ENCODE peak calls at places on chromosomes 12 and 14, in seven cellular contexts. One of them, this sample, is unnamed.

GRCh38 chr14:99564256-99564902 is 39.6 kb downstream of the CCDC85C start:
- DNase-seq in neural progenitor cell: no peak
- DNase-seq in cardiac muscle cell: peak; percentile 82
- DNase-seq in tibial artery: peak; percentile 78
- DNase-seq in pancreas: no peak
- DNase-seq in A549: no peak
- DNase-seq in SJCRH30: peak; percentile 62
- DNase-seq in this sample: no peak

GRCh38 chr12:71605034-71605433 is 58.6 kb downstream of the ZFC3H1 start:
- DNase-seq in SJCRH30: no peak
- DNase-seq in pancreas: no peak
- DNase-seq in cardiac muscle cell: no peak
- DNase-seq in A549: no peak
- DNase-seq in neural progenitor cell: no peak
- DNase-seq in tibial artery: no peak
- DNase-seq in this sample: no peak

GRCh38 chr12:95282266-95282665 is 64.7 kb downstream of the VEZT start:
- DNase-seq in cardiac muscle cell: no peak
- DNase-seq in SJCRH30: no peak
- DNase-seq in A549: no peak
- DNase-seq in neural progenitor cell: no peak
- DNase-seq in pancreas: no peak
- DNase-seq in tibial artery: no peak
- DNase-seq in this sample: no peak

GRCh38 chr14:100882026-100882967 is 21.2 kb downstream of the RTL1 start:
- DNase-seq in SJCRH30: no peak
- DNase-seq in tibial artery: no peak
- DNase-seq in cardiac muscle cell: no peak
- DNase-seq in neural progenitor cell: no peak
- DNase-seq in pancreas: no peak
- DNase-seq in A549: no peak
- DNase-seq in this sample: no peak

GRCh38 chr12:43805149-43805856 is 814 bp downstream of the TWF1 start:
- DNase-seq in SJCRH30: no peak
- DNase-seq in neural progenitor cell: peak; percentile 13
- DNase-seq in pancreas: no peak
- DNase-seq in tibial artery: no peak
- DNase-seq in A549: peak; percentile 5
- DNase-seq in cardiac muscle cell: peak; percentile 24
- DNase-seq in this sample: no peak

GRCh38 chr12:6788972-6789905 is at the start of gene CD4:
- DNase-seq in cardiac muscle cell: no peak
- DNase-seq in SJCRH30: no peak
- DNase-seq in neural progenitor cell: no peak
- DNase-seq in tibial artery: peak; percentile 78
- DNase-seq in pancreas: no peak
- DNase-seq in A549: no peak
- DNase-seq in this sample: no peak

GRCh38 chr12:122856999-122857671 is 21.9 kb downstream of the HIP1R start:
- DNase-seq in tibial artery: no peak
- DNase-seq in pancreas: no peak
- DNase-seq in SJCRH30: no peak
- DNase-seq in cardiac muscle cell: no peak
- DNase-seq in neural progenitor cell: no peak
- DNase-seq in A549: no peak
- DNase-seq in this sample: no peak

GRCh38 chr12:52771088-52771487 is 6.1 kb downstream of the KRT76 start:
- DNase-seq in tibial artery: no peak
- DNase-seq in SJCRH30: no peak
- DNase-seq in A549: no peak
- DNase-seq in neural progenitor cell: no peak
- DNase-seq in pancreas: no peak
- DNase-seq in cardiac muscle cell: no peak
- DNase-seq in this sample: no peak

GRCh38 chr12:49121047-49121696 is 10.0 kb downstream of the TUBA1B start:
- DNase-seq in SJCRH30: peak; percentile 79
- DNase-seq in pancreas: no peak
- DNase-seq in cardiac muscle cell: peak; percentile 65
- DNase-seq in tibial artery: no peak
- DNase-seq in A549: peak; percentile 86
- DNase-seq in neural progenitor cell: peak; percentile 71
- DNase-seq in this sample: peak; percentile 11

GRCh38 chr12:1859643-1860042 is 39.3 kb downstream of the LRTM2 start:
- DNase-seq in pancreas: no peak
- DNase-seq in tibial artery: peak; percentile 55
- DNase-seq in SJCRH30: peak; percentile 16
- DNase-seq in cardiac muscle cell: no peak
- DNase-seq in neural progenitor cell: no peak
- DNase-seq in A549: no peak
- DNase-seq in this sample: no peak

GRCh38 chr14:30053103-30053502 is 125.5 kb upstream of the PRKD1 start:
- DNase-seq in A549: no peak
- DNase-seq in tibial artery: no peak
- DNase-seq in SJCRH30: no peak
- DNase-seq in pancreas: no peak
- DNase-seq in neural progenitor cell: no peak
- DNase-seq in cardiac muscle cell: no peak
- DNase-seq in this sample: no peak

GRCh38 chr12:45575823-45576448 is 153.6 kb upstream of the ARID2 start:
- DNase-seq in tibial artery: no peak
- DNase-seq in A549: no peak
- DNase-seq in SJCRH30: no peak
- DNase-seq in pancreas: no peak
- DNase-seq in cardiac muscle cell: no peak
- DNase-seq in neural progenitor cell: no peak
- DNase-seq in this sample: no peak

GRCh38 chr12:131808744-131809371 is 19.3 kb upstream of the MMP17 start:
- DNase-seq in neural progenitor cell: no peak
- DNase-seq in pancreas: no peak
- DNase-seq in cardiac muscle cell: no peak
- DNase-seq in tibial artery: no peak
- DNase-seq in A549: no peak
- DNase-seq in SJCRH30: no peak
- DNase-seq in this sample: no peak

GRCh38 chr14:96965885-96966595 is 168.9 kb downstream of the VRK1 start:
- DNase-seq in SJCRH30: no peak
- DNase-seq in neural progenitor cell: peak; percentile 23
- DNase-seq in tibial artery: no peak
- DNase-seq in cardiac muscle cell: peak; percentile 8
- DNase-seq in pancreas: no peak
- DNase-seq in A549: no peak
- DNase-seq in this sample: no peak

GRCh38 chr12:1628671-1629337 is at the start of gene WNT5B:
- DNase-seq in A549: no peak
- DNase-seq in SJCRH30: peak; percentile 88
- DNase-seq in tibial artery: no peak
- DNase-seq in neural progenitor cell: peak; percentile 42
- DNase-seq in cardiac muscle cell: peak; percentile 55
- DNase-seq in pancreas: no peak
- DNase-seq in this sample: no peak

GRCh38 chr12:96383371-96383770 is 16.9 kb downstream of the CDK17 start:
- DNase-seq in tibial artery: no peak
- DNase-seq in A549: no peak
- DNase-seq in pancreas: no peak
- DNase-seq in SJCRH30: no peak
- DNase-seq in cardiac muscle cell: no peak
- DNase-seq in neural progenitor cell: no peak
- DNase-seq in this sample: no peak

GRCh38 chr14:28375295-28375694 is 391.3 kb upstream of the FOXG1 start:
- DNase-seq in tibial artery: no peak
- DNase-seq in neural progenitor cell: peak; percentile 56
- DNase-seq in A549: no peak
- DNase-seq in cardiac muscle cell: peak; percentile 58
- DNase-seq in pancreas: no peak
- DNase-seq in SJCRH30: peak; percentile 66
- DNase-seq in this sample: no peak

GRCh38 chr12:15356831-15357456 is 34.6 kb downstream of the PTPRO start:
- DNase-seq in pancreas: no peak
- DNase-seq in A549: no peak
- DNase-seq in neural progenitor cell: no peak
- DNase-seq in tibial artery: no peak
- DNase-seq in cardiac muscle cell: no peak
- DNase-seq in SJCRH30: peak; percentile 34
- DNase-seq in this sample: no peak

GRCh38 chr12:78964521-78964920 is 99.9 kb downstream of the SYT1 start:
- DNase-seq in A549: no peak
- DNase-seq in pancreas: no peak
- DNase-seq in cardiac muscle cell: no peak
- DNase-seq in SJCRH30: peak; percentile 13
- DNase-seq in tibial artery: no peak
- DNase-seq in neural progenitor cell: no peak
- DNase-seq in this sample: no peak

GRCh38 chr12:88577537-88577936 is 2.7 kb downstream of the KITLG start:
- DNase-seq in tibial artery: no peak
- DNase-seq in neural progenitor cell: no peak
- DNase-seq in pancreas: no peak
- DNase-seq in A549: peak; percentile 28
- DNase-seq in SJCRH30: peak; percentile 34
- DNase-seq in cardiac muscle cell: peak; percentile 23
- DNase-seq in this sample: no peak

GRCh38 chr12:68981536-68981935 is 48.6 kb upstream of the CPM start:
- DNase-seq in pancreas: no peak
- DNase-seq in cardiac muscle cell: no peak
- DNase-seq in A549: no peak
- DNase-seq in tibial artery: no peak
- DNase-seq in neural progenitor cell: no peak
- DNase-seq in SJCRH30: no peak
- DNase-seq in this sample: no peak

GRCh38 chr12:102567031-102567985 is 86.9 kb upstream of the IGF1 start:
- DNase-seq in A549: peak; percentile 40
- DNase-seq in SJCRH30: peak; percentile 20
- DNase-seq in neural progenitor cell: no peak
- DNase-seq in pancreas: no peak
- DNase-seq in cardiac muscle cell: no peak
- DNase-seq in tibial artery: no peak
- DNase-seq in this sample: no peak

DNA sequence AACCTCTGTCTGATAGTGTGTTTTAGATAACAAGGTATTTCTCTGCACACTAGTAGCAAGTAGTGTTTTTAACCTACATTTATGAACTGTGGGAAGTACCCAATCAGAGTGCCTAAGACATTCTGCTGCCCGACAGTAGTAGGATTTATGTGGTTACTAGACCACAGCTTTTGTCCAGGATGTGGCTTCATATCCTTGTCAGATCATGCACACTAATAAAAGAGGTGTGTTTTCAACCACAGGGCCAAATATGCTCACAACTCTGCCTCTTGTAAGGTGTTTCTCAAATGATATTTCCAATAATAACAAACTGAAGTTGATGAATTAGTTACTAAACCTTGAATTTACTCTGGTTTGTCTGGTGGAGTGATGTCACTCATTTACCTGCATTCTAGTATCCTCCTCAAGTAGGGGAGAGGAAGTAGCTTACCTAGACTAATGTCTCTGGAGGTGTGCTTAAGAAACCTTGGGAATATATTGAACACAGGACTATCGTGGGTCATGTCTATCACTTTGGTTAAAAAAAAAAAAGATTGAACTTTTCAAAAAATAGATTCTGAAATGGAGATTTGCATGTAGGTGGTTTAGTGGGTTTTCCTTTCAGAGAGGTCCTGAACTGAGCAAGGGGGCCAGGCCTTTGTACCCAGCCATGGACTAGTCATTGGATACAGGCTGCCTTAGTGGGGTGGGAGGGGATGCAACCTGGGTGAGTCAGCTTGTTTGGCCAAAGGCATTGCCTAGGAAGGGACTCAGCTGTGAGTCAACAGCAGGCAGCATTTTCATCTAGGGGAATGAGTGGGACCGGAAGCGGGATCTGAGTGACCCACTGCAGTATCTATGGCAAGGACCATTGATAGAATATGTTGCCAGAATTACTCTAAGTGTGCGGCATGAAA is 14.1 kb downstream of the FBXW8 start:
- DNase-seq in neural progenitor cell: no peak
- DNase-seq in pancreas: no peak
- DNase-seq in A549: no peak
- DNase-seq in cardiac muscle cell: no peak
- DNase-seq in SJCRH30: peak; percentile 10
- DNase-seq in tibial artery: no peak
- DNase-seq in this sample: no peak
- H3K27ac ChIP-seq in neural progenitor cell: no peak overlapping the region
- H3K27ac ChIP-seq in pancreas: no peak overlapping the region
- H3K27ac ChIP-seq in A549: no peak overlapping the region
- H3K27ac ChIP-seq in cardiac muscle cell: no peak overlapping the region
- H3K27ac ChIP-seq in SJCRH30: no peak overlapping the region
- H3K27ac ChIP-seq in tibial artery: no peak overlapping the region
- H3K27ac ChIP-seq in this sample: no peak overlapping the region

GRCh38 chr14:67387195-67387594 is 24.8 kb downstream of the PLEK2 start:
- DNase-seq in pancreas: no peak
- DNase-seq in SJCRH30: no peak
- DNase-seq in A549: no peak
- DNase-seq in tibial artery: no peak
- DNase-seq in neural progenitor cell: no peak
- DNase-seq in cardiac muscle cell: no peak
- DNase-seq in this sample: no peak
- H3K27ac ChIP-seq in pancreas: no peak overlapping the region
- H3K27ac ChIP-seq in SJCRH30: no peak overlapping the region
- H3K27ac ChIP-seq in A549: no peak overlapping the region
- H3K27ac ChIP-seq in tibial artery: no peak overlapping the region
- H3K27ac ChIP-seq in neural progenitor cell: no peak overlapping the region
- H3K27ac ChIP-seq in cardiac muscle cell: no peak overlapping the region
- H3K27ac ChIP-seq in this sample: no peak overlapping the region

GRCh38 chr12:112945515-112945914 is 7.2 kb downstream of the OAS3 start:
- DNase-seq in A549: no peak
- DNase-seq in SJCRH30: no peak
- DNase-seq in neural progenitor cell: no peak
- DNase-seq in cardiac muscle cell: no peak
- DNase-seq in tibial artery: no peak
- DNase-seq in pancreas: no peak
- DNase-seq in this sample: no peak

GRCh38 chr12:112948806-112949205 is 10.5 kb downstream of the OAS3 start:
- DNase-seq in neural progenitor cell: no peak
- DNase-seq in cardiac muscle cell: no peak
- DNase-seq in tibial artery: no peak
- DNase-seq in SJCRH30: no peak
- DNase-seq in pancreas: no peak
- DNase-seq in A549: no peak
- DNase-seq in this sample: no peak

GRCh38 chr12:112947761-112948160 is 9.5 kb downstream of the OAS3 start:
- DNase-seq in pancreas: no peak
- DNase-seq in cardiac muscle cell: no peak
- DNase-seq in neural progenitor cell: no peak
- DNase-seq in A549: no peak
- DNase-seq in SJCRH30: no peak
- DNase-seq in tibial artery: no peak
- DNase-seq in this sample: no peak

GRCh38 chr12:112946236-112947000 is 8.1 kb downstream of the OAS3 start:
- DNase-seq in pancreas: no peak
- DNase-seq in tibial artery: no peak
- DNase-seq in A549: no peak
- DNase-seq in SJCRH30: no peak
- DNase-seq in neural progenitor cell: no peak
- DNase-seq in cardiac muscle cell: no peak
- DNase-seq in this sample: no peak

GRCh38 chr12:112947314-112947713 is 9.0 kb downstream of the OAS3 start:
- DNase-seq in tibial artery: no peak
- DNase-seq in SJCRH30: no peak
- DNase-seq in pancreas: no peak
- DNase-seq in A549: no peak
- DNase-seq in neural progenitor cell: no peak
- DNase-seq in cardiac muscle cell: no peak
- DNase-seq in this sample: no peak
- H3K27ac ChIP-seq in tibial artery: no peak overlapping the region
- H3K27ac ChIP-seq in SJCRH30: no peak overlapping the region
- H3K27ac ChIP-seq in pancreas: no peak overlapping the region
- H3K27ac ChIP-seq in A549: no peak overlapping the region
- H3K27ac ChIP-seq in neural progenitor cell: no peak overlapping the region
- H3K27ac ChIP-seq in cardiac muscle cell: no peak overlapping the region
- H3K27ac ChIP-seq in this sample: no peak overlapping the region

GRCh38 chr12:57606016-57606311 is 1.3 kb downstream of the DTX3 start:
- DNase-seq in SJCRH30: no peak
- DNase-seq in neural progenitor cell: no peak
- DNase-seq in A549: no peak
- DNase-seq in cardiac muscle cell: no peak
- DNase-seq in pancreas: no peak
- DNase-seq in tibial artery: no peak
- DNase-seq in this sample: no peak
- H3K27ac ChIP-seq in SJCRH30: peak overlapping the region; percentile 79
- H3K27ac ChIP-seq in neural progenitor cell: no peak overlapping the region
- H3K27ac ChIP-seq in A549: no peak overlapping the region
- H3K27ac ChIP-seq in cardiac muscle cell: no peak overlapping the region
- H3K27ac ChIP-seq in pancreas: no peak overlapping the region
- H3K27ac ChIP-seq in tibial artery: peak overlapping the region; percentile 100
- H3K27ac ChIP-seq in this sample: peak overlapping the region; percentile 87

This sample was measured in substantia nigra.